ENCODE peak calls at places on chromosomes 11 and 22, in six cellular contexts. One of them, this sample, is unnamed.

GRCh38 chr11:78208257-78209165 is 19.8 kb downstream of the USP35 start:
- DNase-seq in body of pancreas: no peak
- DNase-seq in H9: no peak
- DNase-seq in HepG2: peak; percentile 27
- DNase-seq in mammary epithelial cell: no peak
- DNase-seq in tibial artery: peak; percentile 62
- DNase-seq in this sample: no peak

GRCh38 chr22:48572951-48573350 is 1254.7 kb downstream of the BRD1 start:
- DNase-seq in body of pancreas: no peak
- DNase-seq in H9: no peak
- DNase-seq in HepG2: no peak
- DNase-seq in mammary epithelial cell: no peak
- DNase-seq in tibial artery: no peak
- DNase-seq in this sample: no peak

GRCh38 chr11:77559686-77560425 is 29.9 kb upstream of the AQP11 start:
- DNase-seq in body of pancreas: no peak
- DNase-seq in H9: no peak
- DNase-seq in HepG2: no peak
- DNase-seq in mammary epithelial cell: peak; percentile 93
- DNase-seq in tibial artery: no peak
- DNase-seq in this sample: peak; percentile 95

GRCh38 chr11:104852811-104853210 is 45.4 kb downstream of the CASP12 start:
- DNase-seq in body of pancreas: no peak
- DNase-seq in H9: no peak
- DNase-seq in HepG2: no peak
- DNase-seq in mammary epithelial cell: peak; percentile 8
- DNase-seq in tibial artery: no peak
- DNase-seq in this sample: no peak

GRCh38 chr11:131597875-131598274 is 227.5 kb downstream of the NTM start:
- DNase-seq in body of pancreas: no peak
- DNase-seq in H9: no peak
- DNase-seq in HepG2: no peak
- DNase-seq in mammary epithelial cell: no peak
- DNase-seq in tibial artery: no peak
- DNase-seq in this sample: no peak

GRCh38 chr22:24060375-24060788 is 49.3 kb downstream of the CABIN1 start:
- DNase-seq in body of pancreas: no peak
- DNase-seq in H9: no peak
- DNase-seq in HepG2: no peak
- DNase-seq in mammary epithelial cell: peak; percentile 44
- DNase-seq in tibial artery: no peak
- DNase-seq in this sample: no peak

GRCh38 chr11:128039140-128040021 is 548.0 kb downstream of the ETS1 start:
- DNase-seq in body of pancreas: no peak
- DNase-seq in H9: no peak
- DNase-seq in HepG2: no peak
- DNase-seq in mammary epithelial cell: peak; percentile 88
- DNase-seq in tibial artery: peak; percentile 87
- DNase-seq in this sample: no peak

GRCh38 chr11:100469835-100470234 is 217.3 kb upstream of the ARHGAP42 start:
- DNase-seq in body of pancreas: no peak
- DNase-seq in H9: no peak
- DNase-seq in HepG2: no peak
- DNase-seq in mammary epithelial cell: no peak
- DNase-seq in tibial artery: no peak
- DNase-seq in this sample: no peak

GRCh38 chr11:44936951-44937543 is 13.6 kb downstream of the TP53I11 start:
- DNase-seq in body of pancreas: no peak
- DNase-seq in H9: no peak
- DNase-seq in HepG2: no peak
- DNase-seq in mammary epithelial cell: no peak
- DNase-seq in tibial artery: no peak
- DNase-seq in this sample: no peak

GRCh38 chr11:118290923-118291322 is 13.6 kb upstream of the CD3E start:
- DNase-seq in body of pancreas: peak; percentile 61
- DNase-seq in H9: peak; percentile 45
- DNase-seq in HepG2: peak; percentile 74
- DNase-seq in mammary epithelial cell: peak; percentile 63
- DNase-seq in tibial artery: no peak
- DNase-seq in this sample: no peak

GRCh38 chr11:59999732-60000131 is 17.2 kb upstream of the OOSP4B start:
- DNase-seq in body of pancreas: no peak
- DNase-seq in H9: no peak
- DNase-seq in HepG2: no peak
- DNase-seq in mammary epithelial cell: no peak
- DNase-seq in tibial artery: no peak
- DNase-seq in this sample: no peak

GRCh38 chr11:126375726-126376125 is 20.2 kb downstream of the ST3GAL4 start:
- DNase-seq in body of pancreas: no peak
- DNase-seq in H9: no peak
- DNase-seq in HepG2: no peak
- DNase-seq in mammary epithelial cell: no peak
- DNase-seq in tibial artery: no peak
- DNase-seq in this sample: peak; percentile 58

GRCh38 chr11:70064726-70065317 is 13.3 kb upstream of the ANO1 start:
- DNase-seq in body of pancreas: no peak
- DNase-seq in H9: peak; percentile 15
- DNase-seq in HepG2: no peak
- DNase-seq in mammary epithelial cell: peak; percentile 45
- DNase-seq in tibial artery: no peak
- DNase-seq in this sample: no peak

GRCh38 chr11:45852018-45852711 is 4.9 kb downstream of the CRY2 start:
- DNase-seq in body of pancreas: no peak
- DNase-seq in H9: peak; percentile 66
- DNase-seq in HepG2: no peak
- DNase-seq in mammary epithelial cell: no peak
- DNase-seq in tibial artery: peak; percentile 67
- DNase-seq in this sample: no peak

GRCh38 chr22:50199836-50200332 is 927 bp upstream of the SELENOO start:
- DNase-seq in body of pancreas: no peak
- DNase-seq in H9: peak; percentile 82
- DNase-seq in HepG2: no peak
- DNase-seq in mammary epithelial cell: no peak
- DNase-seq in tibial artery: no peak
- DNase-seq in this sample: no peak

GRCh38 chr11:112477152-112477928 is 216.7 kb upstream of the PLET1 start:
- DNase-seq in body of pancreas: no peak
- DNase-seq in H9: no peak
- DNase-seq in HepG2: no peak
- DNase-seq in mammary epithelial cell: no peak
- DNase-seq in tibial artery: no peak
- DNase-seq in this sample: no peak

GRCh38 chr11:18540207-18541009 is 13.7 kb upstream of the TSG101 start:
- DNase-seq in body of pancreas: no peak
- DNase-seq in H9: no peak
- DNase-seq in HepG2: peak; percentile 42
- DNase-seq in mammary epithelial cell: peak; percentile 16
- DNase-seq in tibial artery: no peak
- DNase-seq in this sample: no peak

GRCh38 chr11:8597182-8597581 is 3.2 kb upstream of the STK33 start:
- DNase-seq in body of pancreas: no peak
- DNase-seq in H9: no peak
- DNase-seq in HepG2: no peak
- DNase-seq in mammary epithelial cell: peak; percentile 73
- DNase-seq in tibial artery: no peak
- DNase-seq in this sample: no peak

GRCh38 chr11:35523351-35523768 is 2.1 kb downstream of the PAMR1 start:
- DNase-seq in body of pancreas: no peak
- DNase-seq in H9: no peak
- DNase-seq in HepG2: no peak
- DNase-seq in mammary epithelial cell: no peak
- DNase-seq in tibial artery: no peak
- DNase-seq in this sample: no peak

GRCh38 chr11:19218801-19219460 is 17.1 kb upstream of the CSRP3 start:
- DNase-seq in body of pancreas: no peak
- DNase-seq in H9: no peak
- DNase-seq in HepG2: no peak
- DNase-seq in mammary epithelial cell: no peak
- DNase-seq in tibial artery: no peak
- DNase-seq in this sample: peak; percentile 40

GRCh38 chr11:44726278-44727113 is at the start of gene TSPAN18:
- DNase-seq in body of pancreas: no peak
- DNase-seq in H9: peak; percentile 85
- DNase-seq in HepG2: no peak
- DNase-seq in mammary epithelial cell: no peak
- DNase-seq in tibial artery: no peak
- DNase-seq in this sample: no peak

GRCh38 chr11:115117931-115118479 is 386.2 kb downstream of the CADM1 start:
- DNase-seq in body of pancreas: no peak
- DNase-seq in H9: no peak
- DNase-seq in HepG2: no peak
- DNase-seq in mammary epithelial cell: no peak
- DNase-seq in tibial artery: no peak
- DNase-seq in this sample: no peak

GRCh38 chr11:104256525-104256924 is 92.6 kb upstream of the PDGFD start:
- DNase-seq in body of pancreas: no peak
- DNase-seq in H9: no peak
- DNase-seq in HepG2: no peak
- DNase-seq in mammary epithelial cell: no peak
- DNase-seq in tibial artery: no peak
- DNase-seq in this sample: peak; percentile 17

GRCh38 chr11:794766-795637 is 3.1 kb downstream of the SLC25A22 start:
- DNase-seq in body of pancreas: peak; percentile 90
- DNase-seq in H9: no peak
- DNase-seq in HepG2: no peak
- DNase-seq in mammary epithelial cell: no peak
- DNase-seq in tibial artery: no peak
- DNase-seq in this sample: no peak

GRCh38 chr11:76670475-76671235 is at the start of gene LRRC32:
- DNase-seq in body of pancreas: peak; percentile 25
- DNase-seq in H9: peak; percentile 56
- DNase-seq in HepG2: no peak
- DNase-seq in mammary epithelial cell: no peak
- DNase-seq in tibial artery: peak; percentile 84
- DNase-seq in this sample: no peak

GRCh38 chr11:125939081-125939521 is 6.7 kb upstream of the VSIG10L2 start:
- DNase-seq in body of pancreas: no peak
- DNase-seq in H9: peak; percentile 47
- DNase-seq in HepG2: no peak
- DNase-seq in mammary epithelial cell: no peak
- DNase-seq in tibial artery: peak; percentile 42
- DNase-seq in this sample: no peak

GRCh38 chr11:46674463-46675287 is 25.7 kb downstream of the ARHGAP1 start:
- DNase-seq in body of pancreas: no peak
- DNase-seq in H9: peak; percentile 92
- DNase-seq in HepG2: peak; percentile 53
- DNase-seq in mammary epithelial cell: no peak
- DNase-seq in tibial artery: peak; percentile 38
- DNase-seq in this sample: no peak

GRCh38 chr22:18001040-18001893 is 23.1 kb downstream of the MICAL3 start:
- DNase-seq in body of pancreas: peak; percentile 91
- DNase-seq in H9: peak; percentile 95
- DNase-seq in HepG2: peak; percentile 97
- DNase-seq in mammary epithelial cell: peak; percentile 95
- DNase-seq in tibial artery: peak; percentile 92
- DNase-seq in this sample: peak; percentile 94

GRCh38 chr11:45161252-45162063 is 15.0 kb downstream of the PRDM11 start:
- DNase-seq in body of pancreas: no peak
- DNase-seq in H9: no peak
- DNase-seq in HepG2: no peak
- DNase-seq in mammary epithelial cell: no peak
- DNase-seq in tibial artery: peak; percentile 89
- DNase-seq in this sample: no peak

GRCh38 chr11:10450451-10451398 is 4.3 kb upstream of the AMPD3 start:
- DNase-seq in body of pancreas: peak; percentile 77
- DNase-seq in H9: peak; percentile 78
- DNase-seq in HepG2: peak; percentile 32
- DNase-seq in mammary epithelial cell: peak; percentile 50
- DNase-seq in tibial artery: no peak
- DNase-seq in this sample: peak; percentile 55

GRCh38 chr11:73394416-73395296 is 18.5 kb downstream of the RELT start:
- DNase-seq in body of pancreas: no peak
- DNase-seq in H9: no peak
- DNase-seq in HepG2: no peak
- DNase-seq in mammary epithelial cell: no peak
- DNase-seq in tibial artery: no peak
- DNase-seq in this sample: no peak

GRCh38 chr11:13302440-13302958 is 24.9 kb downstream of the BMAL1 start:
- DNase-seq in body of pancreas: no peak
- DNase-seq in H9: no peak
- DNase-seq in HepG2: no peak
- DNase-seq in mammary epithelial cell: no peak
- DNase-seq in tibial artery: no peak
- DNase-seq in this sample: no peak
- H3K4me1 ChIP-seq in body of pancreas: peaks cover 11% of the 10 kb centered on the region
- H3K4me1 ChIP-seq in H9: no peaks in the 10 kb centered on the region
- H3K4me1 ChIP-seq in HepG2: peaks cover 14% of the 10 kb centered on the region
- H3K4me1 ChIP-seq in mammary epithelial cell: peaks cover 11% of the 10 kb centered on the region
- H3K4me1 ChIP-seq in tibial artery: no peaks in the 10 kb centered on the region
- H3K4me1 ChIP-seq in this sample: no peaks in the 10 kb centered on the region

DNA sequence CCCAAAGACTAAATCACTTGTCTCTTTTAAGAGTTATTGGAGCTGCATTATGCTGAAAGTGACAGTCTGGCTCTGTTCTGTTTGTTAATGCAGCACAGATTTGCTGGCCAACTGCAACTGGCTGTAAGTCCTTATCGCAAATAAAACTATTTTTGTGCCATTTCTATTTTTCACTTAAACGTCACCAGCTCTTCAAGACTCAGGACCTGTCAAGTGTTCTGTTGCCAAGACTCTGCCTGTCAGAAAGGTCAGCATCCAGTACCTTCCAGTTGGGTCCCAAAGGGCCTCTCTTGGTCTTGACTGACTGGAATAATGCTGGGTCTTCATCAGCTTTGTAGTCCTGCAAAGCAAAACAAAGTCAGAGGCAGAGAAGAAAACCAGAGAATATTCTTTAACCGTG is 45.6 kb downstream of the PITPNB start:
- DNase-seq in body of pancreas: no peak
- DNase-seq in H9: no peak
- DNase-seq in HepG2: no peak
- DNase-seq in mammary epithelial cell: no peak
- DNase-seq in tibial artery: peak; percentile 80
- DNase-seq in this sample: no peak
- H3K4me1 ChIP-seq in body of pancreas: peaks cover 58% of the 10 kb centered on the region
- H3K4me1 ChIP-seq in H9: no peaks in the 10 kb centered on the region
- H3K4me1 ChIP-seq in HepG2: peaks cover 39% of the 10 kb centered on the region
- H3K4me1 ChIP-seq in mammary epithelial cell: no peaks in the 10 kb centered on the region
- H3K4me1 ChIP-seq in tibial artery: peaks cover 38% of the 10 kb centered on the region
- H3K4me1 ChIP-seq in this sample: peaks cover 7% of the 10 kb centered on the region

DNA sequence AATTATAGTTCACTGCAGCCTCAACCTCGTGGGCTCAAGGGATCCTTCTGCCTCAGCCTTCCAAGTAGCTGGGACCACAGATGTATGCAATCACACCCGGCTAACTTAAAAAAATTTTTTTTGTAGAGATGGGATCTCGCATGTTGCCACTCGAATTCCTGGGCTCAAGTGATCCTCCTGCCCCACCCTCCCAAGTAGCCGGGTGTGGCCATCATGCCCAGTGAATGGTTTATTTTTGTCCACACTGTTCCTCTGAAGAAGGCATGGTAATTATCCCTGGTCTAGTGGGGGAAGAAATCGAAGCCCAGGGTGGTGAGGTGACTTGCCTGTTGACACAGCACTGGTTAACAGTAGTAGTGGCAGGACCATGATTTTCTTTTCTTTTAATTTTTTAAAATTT is 1.9 kb downstream of the SAC3D1 start:
- DNase-seq in body of pancreas: no peak
- DNase-seq in H9: no peak
- DNase-seq in HepG2: no peak
- DNase-seq in mammary epithelial cell: no peak
- DNase-seq in tibial artery: no peak
- DNase-seq in this sample: no peak
- H3K4me1 ChIP-seq in body of pancreas: peaks cover 23% of the 10 kb centered on the region
- H3K4me1 ChIP-seq in H9: no peaks in the 10 kb centered on the region
- H3K4me1 ChIP-seq in HepG2: peaks cover 24% of the 10 kb centered on the region
- H3K4me1 ChIP-seq in mammary epithelial cell: peaks cover 16% of the 10 kb centered on the region
- H3K4me1 ChIP-seq in tibial artery: peaks cover 13% of the 10 kb centered on the region
- H3K4me1 ChIP-seq in this sample: no peaks in the 10 kb centered on the region

GRCh38 chr22:37179622-37180420 is 8.2 kb downstream of the C1QTNF6 start:
- DNase-seq in body of pancreas: no peak
- DNase-seq in H9: no peak
- DNase-seq in HepG2: no peak
- DNase-seq in mammary epithelial cell: no peak
- DNase-seq in tibial artery: no peak
- DNase-seq in this sample: no peak
- H3K4me1 ChIP-seq in body of pancreas: peaks cover 17% of the 10 kb centered on the region
- H3K4me1 ChIP-seq in H9: no peaks in the 10 kb centered on the region
- H3K4me1 ChIP-seq in HepG2: peaks cover 36% of the 10 kb centered on the region
- H3K4me1 ChIP-seq in mammary epithelial cell: peaks cover 7% of the 10 kb centered on the region
- H3K4me1 ChIP-seq in tibial artery: peaks cover 15% of the 10 kb centered on the region
- H3K4me1 ChIP-seq in this sample: no peaks in the 10 kb centered on the region

This sample was measured in foreskin keratinocyte.